ENCODE peak calls at places on chromosomes 3 and 15, in four cellular contexts. U is stimulated activated CD4-positive, alpha-beta T cell treated with anti-CD3 and anti-CD28 coated beads, Interleukin-1b, Interleukin-23, amount 100 ng/mL, for 48 hours; H is non-pigmented ciliary epithelial cell; D is stimulated activated CD8-positive, alpha-beta memory T cell treated with anti-CD3 and anti-CD28 coated beads, Interleukin-4, amount 100 ng/mL, for 24 hours. O is an unnamed sample.

GRCh38 chr3:25433106-25433505 is 5.0 kb downstream of the RARB start:
- DNase-seq in H (no peak), U (no peak), D (no peak), O (no peak)

GRCh38 chr3:131349946-131350347 is 31.6 kb upstream of the NUDT16 start:
- DNase-seq in D (no peak), U (no peak), H (peak; percentile 59), O (peak; percentile 28)

GRCh38 chr3:39165518-39165917 is 12.1 kb upstream of the CSRNP1 start:
- DNase-seq in U (no peak), H (no peak), D (no peak), O (no peak)

GRCh38 chr3:3666664-3667063 is 132.6 kb upstream of the LRRN1 start:
- DNase-seq in H (no peak), U (no peak), D (no peak), O (no peak)

GRCh38 chr3:105728913-105729312 is 139.9 kb downstream of the CBLB start:
- DNase-seq in U (no peak), D (no peak), H (no peak), O (no peak)

GRCh38 chr15:68829068-68829467 is 8.4 kb upstream of the ANP32A start:
- DNase-seq in U (no peak), H (no peak), D (no peak), O (no peak)

GRCh38 chr15:62337934-62338333 is 172.8 kb upstream of the C2CD4B start:
- DNase-seq in H (no peak), U (no peak), D (no peak), O (no peak)

GRCh38 chr3:146883292-146883691 is 278.1 kb upstream of the PLSCR5 start:
- DNase-seq in H (no peak), U (no peak), D (no peak), O (no peak)

GRCh38 chr3:182795383-182795782 is 2.1 kb downstream of the ATP11B start:
- DNase-seq in H (no peak), U (peak; percentile 21), D (no peak), O (no peak)

GRCh38 chr3:141275511-141275910 is 43.9 kb downstream of the PXYLP1 start:
- DNase-seq in H (no peak), D (no peak), U (no peak), O (no peak)

GRCh38 chr3:172074578-172074977 is 35.2 kb downstream of the FNDC3B start:
- DNase-seq in U (no peak), H (no peak), D (no peak), O (no peak)

GRCh38 chr15:29682361-29682760 is 139.9 kb downstream of the TJP1 start:
- DNase-seq in U (no peak), D (no peak), H (no peak), O (no peak)

GRCh38 chr15:31302029-31302657 is 24.5 kb upstream of the KLF13 start:
- DNase-seq in H (no peak), U (no peak), D (no peak), O (no peak)

GRCh38 chr3:197364410-197365071 is 66.1 kb upstream of the DLG1 start:
- DNase-seq in H (no peak), U (no peak), D (no peak), O (no peak)

GRCh38 chr3:25604107-25604805 is 60.5 kb downstream of the TOP2B start:
- DNase-seq in D (no peak), U (no peak), H (peak; percentile 91), O (no peak)

GRCh38 chr15:37115538-37115937 is 15.2 kb upstream of the MEIS2 start:
- DNase-seq in D (no peak), U (no peak), H (no peak), O (no peak)

GRCh38 chr15:43266834-43267233 is at the start of gene TGM5:
- DNase-seq in D (no peak), H (no peak), U (no peak), O (no peak)

O was measured in smooth muscle cell of the brain vasculature.